ENCODE peak calls at places on chromosomes 6 and 20, in five cellular contexts. One of them, this sample, is unnamed.

GRCh38 chr20:20215976-20216727 is 151.8 kb upstream of the INSM1 start:
- DNase-seq in activated T-helper 1 cell treated with anti-CD3 and anti-CD28 coated beads, Interleukin-2, amount 50 U/mL, for 16 hours: no peak
- DNase-seq in RPMI8226: no peak
- DNase-seq in left ventricle myocardium inferior: peak; percentile 43
- DNase-seq in AG20443: no peak
- DNase-seq in this sample: peak; percentile 80

GRCh38 chr6:63598251-63599036 is 26.2 kb downstream of the LOC128125822 start:
- DNase-seq in AG20443: peak; percentile 82
- DNase-seq in left ventricle myocardium inferior: peak; percentile 41
- DNase-seq in activated T-helper 1 cell treated with anti-CD3 and anti-CD28 coated beads, Interleukin-2, amount 50 U/mL, for 16 hours: peak; percentile 41
- DNase-seq in RPMI8226: peak; percentile 81
- DNase-seq in this sample: peak; percentile 62

GRCh38 chr20:11261533-11262000 is 587.8 kb upstream of the JAG1 start:
- DNase-seq in activated T-helper 1 cell treated with anti-CD3 and anti-CD28 coated beads, Interleukin-2, amount 50 U/mL, for 16 hours: no peak
- DNase-seq in AG20443: peak; percentile 79
- DNase-seq in left ventricle myocardium inferior: no peak
- DNase-seq in RPMI8226: no peak
- DNase-seq in this sample: no peak

GRCh38 chr6:5078121-5078695 is 6.9 kb upstream of the PPP1R3G start:
- DNase-seq in AG20443: no peak
- DNase-seq in RPMI8226: no peak
- DNase-seq in activated T-helper 1 cell treated with anti-CD3 and anti-CD28 coated beads, Interleukin-2, amount 50 U/mL, for 16 hours: no peak
- DNase-seq in left ventricle myocardium inferior: no peak
- DNase-seq in this sample: no peak

GRCh38 chr6:35154947-35155346 is 13.8 kb upstream of the TCP11 start:
- DNase-seq in left ventricle myocardium inferior: no peak
- DNase-seq in AG20443: no peak
- DNase-seq in activated T-helper 1 cell treated with anti-CD3 and anti-CD28 coated beads, Interleukin-2, amount 50 U/mL, for 16 hours: no peak
- DNase-seq in RPMI8226: no peak
- DNase-seq in this sample: no peak

GRCh38 chr20:35013421-35014411 is 58.0 kb downstream of the MYH7B start:
- DNase-seq in left ventricle myocardium inferior: no peak
- DNase-seq in RPMI8226: no peak
- DNase-seq in activated T-helper 1 cell treated with anti-CD3 and anti-CD28 coated beads, Interleukin-2, amount 50 U/mL, for 16 hours: no peak
- DNase-seq in AG20443: no peak
- DNase-seq in this sample: no peak

GRCh38 chr6:138538390-138539031 is 39.2 kb upstream of the NHSL1 start:
- DNase-seq in activated T-helper 1 cell treated with anti-CD3 and anti-CD28 coated beads, Interleukin-2, amount 50 U/mL, for 16 hours: no peak
- DNase-seq in RPMI8226: no peak
- DNase-seq in left ventricle myocardium inferior: peak; percentile 64
- DNase-seq in AG20443: peak; percentile 32
- DNase-seq in this sample: peak; percentile 74

GRCh38 chr6:43687437-43688347 is at the start of gene MRPS18A:
- DNase-seq in activated T-helper 1 cell treated with anti-CD3 and anti-CD28 coated beads, Interleukin-2, amount 50 U/mL, for 16 hours: peak; percentile 58
- DNase-seq in AG20443: peak; percentile 93
- DNase-seq in RPMI8226: peak; percentile 85
- DNase-seq in left ventricle myocardium inferior: peak; percentile 85
- DNase-seq in this sample: peak; percentile 88

GRCh38 chr6:129786548-129786947 is 74.6 kb downstream of the TMEM244 start:
- DNase-seq in RPMI8226: no peak
- DNase-seq in AG20443: no peak
- DNase-seq in left ventricle myocardium inferior: no peak
- DNase-seq in activated T-helper 1 cell treated with anti-CD3 and anti-CD28 coated beads, Interleukin-2, amount 50 U/mL, for 16 hours: no peak
- DNase-seq in this sample: no peak

GRCh38 chr6:8556370-8557018 is 121.1 kb upstream of the SLC35B3 start:
- DNase-seq in AG20443: peak; percentile 18
- DNase-seq in RPMI8226: no peak
- DNase-seq in activated T-helper 1 cell treated with anti-CD3 and anti-CD28 coated beads, Interleukin-2, amount 50 U/mL, for 16 hours: no peak
- DNase-seq in left ventricle myocardium inferior: no peak
- DNase-seq in this sample: no peak

GRCh38 chr6:154951400-154952200 is 43.5 kb upstream of the TIAM2 start:
- DNase-seq in AG20443: no peak
- DNase-seq in activated T-helper 1 cell treated with anti-CD3 and anti-CD28 coated beads, Interleukin-2, amount 50 U/mL, for 16 hours: no peak
- DNase-seq in RPMI8226: peak; percentile 60
- DNase-seq in left ventricle myocardium inferior: no peak
- DNase-seq in this sample: no peak

GRCh38 chr6:125869427-125869826 is 78.7 kb downstream of the NCOA7 start:
- DNase-seq in RPMI8226: no peak
- DNase-seq in left ventricle myocardium inferior: peak; percentile 21
- DNase-seq in activated T-helper 1 cell treated with anti-CD3 and anti-CD28 coated beads, Interleukin-2, amount 50 U/mL, for 16 hours: no peak
- DNase-seq in AG20443: no peak
- DNase-seq in this sample: no peak

GRCh38 chr6:82589509-82590206 is 226.0 kb downstream of the TPBG start:
- DNase-seq in AG20443: peak; percentile 30
- DNase-seq in RPMI8226: peak; percentile 47
- DNase-seq in activated T-helper 1 cell treated with anti-CD3 and anti-CD28 coated beads, Interleukin-2, amount 50 U/mL, for 16 hours: no peak
- DNase-seq in left ventricle myocardium inferior: no peak
- DNase-seq in this sample: no peak

GRCh38 chr20:63641146-63641791 is 12.0 kb downstream of the STMN3 start:
- DNase-seq in RPMI8226: peak; percentile 45
- DNase-seq in activated T-helper 1 cell treated with anti-CD3 and anti-CD28 coated beads, Interleukin-2, amount 50 U/mL, for 16 hours: no peak
- DNase-seq in AG20443: no peak
- DNase-seq in left ventricle myocardium inferior: no peak
- DNase-seq in this sample: no peak

GRCh38 chr6:160991411-160992322 is at the start of gene MAP3K4:
- DNase-seq in RPMI8226: peak; percentile 79
- DNase-seq in AG20443: peak; percentile 89
- DNase-seq in activated T-helper 1 cell treated with anti-CD3 and anti-CD28 coated beads, Interleukin-2, amount 50 U/mL, for 16 hours: peak; percentile 57
- DNase-seq in left ventricle myocardium inferior: peak; percentile 85
- DNase-seq in this sample: peak; percentile 90

This sample was measured in heart left ventricle.